ENCODE peak calls at places on chromosome 13, in four cellular contexts. D, J, R and H are unnamed samples. For H3K4me1, the result is how much of the 10 kb centered on the place peaks cover.

GRCh38 chr13:41995946-41996345 is 35.0 kb upstream of the VWA8 start:
- DNase-seq in D (peak), J (no peak), R (peak), H (no peak)

GRCh38 chr13:93244141-93244917 is 17.7 kb downstream of the GPC6 start:
- DNase-seq in D (no peak), J (no peak), R (no peak), H (no peak)

GRCh38 chr13:45396548-45397095 is 21.6 kb downstream of the SLC25A30 start:
- DNase-seq in D (no peak), J (no peak), R (no peak), H (no peak)

GRCh38 chr13:106919638-106920037 is 351.7 kb upstream of the ARGLU1 start:
- DNase-seq in D (no peak), J (no peak), R (no peak), H (no peak)

GRCh38 chr13:97113231-97114001 is 108.7 kb upstream of the MBNL2 start:
- DNase-seq in D (no peak), J (no peak), R (no peak), H (no peak)

GRCh38 chr13:26557393-26558073 is at the start of gene WASF3:
- DNase-seq in D (peak), J (peak), R (peak), H (peak)

GRCh38 chr13:34161829-34162544 is 344.0 kb downstream of the RFC3 start:
- DNase-seq in D (no peak), J (no peak), R (peak), H (peak)

GRCh38 chr13:108315273-108315672 is 45.8 kb downstream of the TNFSF13B start:
- DNase-seq in D (no peak), J (no peak), R (no peak), H (no peak)

GRCh38 chr13:60463787-60464186 is 66.8 kb downstream of the TDRD3 start:
- DNase-seq in D (no peak), J (no peak), R (no peak), H (no peak)

GRCh38 chr13:35283856-35284255 is 192.6 kb downstream of the MAB21L1 start:
- DNase-seq in D (no peak), J (no peak), R (peak), H (no peak)

GRCh38 chr13:34011552-34012085 is 193.7 kb downstream of the RFC3 start:
- DNase-seq in D (no peak), J (no peak), R (peak), H (no peak)

GRCh38 chr13:21608961-21609360 is 5.0 kb upstream of the MICU2 start:
- DNase-seq in D (no peak), J (no peak), R (no peak), H (no peak)

GRCh38 chr13:32443111-32443510 is 15.2 kb upstream of the N4BP2L1 start:
- DNase-seq in D (no peak), J (peak), R (peak), H (no peak)

GRCh38 chr13:112651750-112652511 is 37.9 kb upstream of the ATP11A start:
- DNase-seq in D (no peak), J (no peak), R (no peak), H (no peak)

GRCh38 chr13:25886438-25887214 is 165.2 kb downstream of the SHISA2 start:
- DNase-seq in D (no peak), J (no peak), R (no peak), H (peak)

GRCh38 chr13:35478384-35479222 is 2.1 kb upstream of the MAB21L1 start:
- DNase-seq in D (no peak), J (no peak), R (no peak), H (no peak)

GRCh38 chr13:112769615-112770014 is 79.8 kb downstream of the ATP11A start:
- DNase-seq in D (no peak), J (no peak), R (no peak), H (no peak)

GRCh38 chr13:63291701-63292100 is 1876.1 kb upstream of the PCDH20 start:
- DNase-seq in D (no peak), J (no peak), R (no peak), H (no peak)

GRCh38 chr13:62122434-62122833 is 706.8 kb upstream of the PCDH20 start:
- DNase-seq in D (no peak), J (no peak), R (no peak), H (no peak)

GRCh38 chr13:108268713-108269112 is 805 bp upstream of the TNFSF13B start:
- DNase-seq in D (no peak), J (no peak), R (no peak), H (no peak)

GRCh38 chr13:87975035-87975434 is 303.9 kb downstream of the SLITRK5 start:
- DNase-seq in D (no peak), J (no peak), R (no peak), H (no peak)

GRCh38 chr13:49444517-49445395 is 682 bp downstream of the SETDB2 start:
- DNase-seq in D (no peak), J (no peak), R (peak), H (peak)

GRCh38 chr13:62960723-62961122 is 1545.1 kb upstream of the PCDH20 start:
- DNase-seq in D (no peak), J (no peak), R (no peak), H (no peak)

GRCh38 chr13:60617863-60618733 is 221.1 kb downstream of the TDRD3 start:
- DNase-seq in D (no peak), J (no peak), R (peak), H (no peak)

GRCh38 chr13:36530050-36530789 is 97.9 kb downstream of the CCNA1 start:
- DNase-seq in D (no peak), J (no peak), R (no peak), H (no peak)

GRCh38 chr13:90070837-90071525 is 1276.5 kb upstream of the MIR17HG start:
- DNase-seq in D (no peak), J (no peak), R (peak), H (no peak)

GRCh38 chr13:113860579-113861432 is 3.1 kb downstream of the GAS6 start:
- DNase-seq in D (peak), J (no peak), R (no peak), H (no peak)

GRCh38 chr13:36712785-36713184 is 39.0 kb downstream of the SERTM1 start:
- DNase-seq in D (no peak), J (no peak), R (no peak), H (no peak)

GRCh38 chr13:34618654-34619053 is 323.4 kb upstream of the NBEA start:
- DNase-seq in D (no peak), J (no peak), R (no peak), H (no peak)

GRCh38 chr13:59247166-59247565 is 916.6 kb downstream of the DIAPH3 start:
- DNase-seq in D (no peak), J (no peak), R (no peak), H (no peak)

DNA sequence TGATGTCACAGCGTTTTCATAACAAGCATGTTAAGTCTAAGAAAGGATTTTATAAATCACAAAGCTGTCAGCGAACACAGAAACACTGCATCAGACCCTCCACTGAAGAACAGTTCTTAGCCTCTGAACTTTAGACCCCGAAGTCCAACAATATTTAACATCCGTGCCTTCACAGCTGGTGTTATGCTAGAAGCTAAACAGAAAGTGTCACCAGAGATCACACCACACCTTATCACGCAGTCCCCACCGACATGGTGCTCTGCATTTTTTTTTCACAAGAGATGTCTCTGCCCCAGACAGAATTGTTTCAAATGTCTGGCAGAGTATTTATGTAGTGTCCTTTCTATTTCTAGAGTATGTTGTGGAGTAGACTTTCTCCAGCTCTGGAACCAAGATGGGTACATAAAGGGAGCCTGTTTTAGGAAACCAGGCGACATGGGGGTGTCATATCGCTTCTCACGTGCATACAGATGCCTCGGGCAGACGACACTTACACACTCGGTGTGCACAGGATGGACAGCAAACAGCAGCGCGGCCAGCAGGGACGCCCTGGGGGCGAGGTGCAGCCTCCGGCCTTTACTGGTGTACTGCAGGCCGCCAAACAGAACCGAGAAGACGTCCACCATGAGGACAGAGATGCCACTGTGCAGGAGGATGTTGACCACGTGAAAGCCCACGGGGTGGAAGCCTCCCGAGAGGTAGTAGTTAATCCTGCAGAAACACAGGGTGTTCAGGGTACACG is 12.0 kb downstream of the TMTC4 start:
- DNase-seq in D (no peak), J (no peak), R (peak), H (no peak)
- H3K27ac ChIP-seq in D (no peak), J (no peak), R (no peak), H (no peak)

GRCh38 chr13:73803997-73804396 is 330.2 kb downstream of the KLF12 start:
- DNase-seq in D (no peak), J (no peak), R (no peak), H (no peak)

GRCh38 chr13:73810647-73811046 is 323.6 kb downstream of the KLF12 start:
- DNase-seq in D (no peak), J (no peak), R (no peak), H (no peak)

GRCh38 chr13:73809561-73809960 is 324.6 kb downstream of the KLF12 start:
- DNase-seq in D (no peak), J (no peak), R (no peak), H (no peak)
- TF ChIP-seq TCF7L2 in D (no peak), J (no peak), R (no peak), H (no peak)

GRCh38 chr13:51643114-51643881 is 59.0 kb downstream of the WDFY2 start:
- DNase-seq in D (no peak), J (no peak), R (peak), H (no peak)
- H3K4me1 ChIP-seq in D (under half), J (under half), R (half or more), H (under half)

DNA sequence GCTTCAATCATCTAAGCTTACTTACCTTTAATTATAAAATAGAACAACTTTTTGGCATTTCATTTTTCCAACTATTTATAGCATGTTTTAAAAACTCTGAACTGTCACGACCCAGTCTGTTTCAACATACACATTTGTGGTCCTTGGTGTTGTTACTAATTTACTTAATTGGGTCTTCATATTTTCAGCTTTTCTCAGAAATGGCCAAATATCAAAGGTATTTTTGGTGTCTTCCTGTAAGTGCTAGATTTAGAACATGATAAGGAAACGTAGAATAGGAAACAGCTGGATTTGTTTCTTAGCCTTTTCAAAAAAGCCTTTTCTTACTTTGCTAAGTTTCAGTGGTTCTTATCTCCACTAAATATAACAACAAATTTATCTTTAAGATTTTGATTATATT is 11.4 kb downstream of the LPAR6 start:
- DNase-seq in D (no peak), J (no peak), R (no peak), H (no peak)
- H3K27ac ChIP-seq in D (no peak), J (no peak), R (peak), H (peak)

DNA sequence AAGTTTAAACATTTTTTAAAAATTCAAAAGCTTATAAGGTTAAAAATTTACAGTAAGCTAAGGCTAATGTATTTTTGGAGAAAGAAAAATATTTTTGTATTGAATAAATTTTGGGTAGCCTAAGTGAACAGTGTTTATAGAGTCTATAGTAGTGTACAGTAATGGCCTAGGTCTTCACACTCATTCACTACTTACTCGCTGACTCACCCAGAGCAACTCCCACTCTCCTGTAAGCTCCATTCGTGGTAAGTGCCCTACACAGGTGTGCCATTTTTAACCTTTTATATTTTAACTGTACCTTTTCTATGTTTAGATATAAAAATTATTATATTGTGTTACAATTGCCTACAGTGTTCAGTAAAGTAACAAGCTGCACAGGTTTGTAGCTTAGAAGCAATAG is 96.6 kb upstream of the FREM2 start:
- DNase-seq in D (no peak), J (no peak), R (no peak), H (no peak)
- TF ChIP-seq TCF7L2 in D (no peak), J (no peak), R (no peak), H (no peak)

DNA sequence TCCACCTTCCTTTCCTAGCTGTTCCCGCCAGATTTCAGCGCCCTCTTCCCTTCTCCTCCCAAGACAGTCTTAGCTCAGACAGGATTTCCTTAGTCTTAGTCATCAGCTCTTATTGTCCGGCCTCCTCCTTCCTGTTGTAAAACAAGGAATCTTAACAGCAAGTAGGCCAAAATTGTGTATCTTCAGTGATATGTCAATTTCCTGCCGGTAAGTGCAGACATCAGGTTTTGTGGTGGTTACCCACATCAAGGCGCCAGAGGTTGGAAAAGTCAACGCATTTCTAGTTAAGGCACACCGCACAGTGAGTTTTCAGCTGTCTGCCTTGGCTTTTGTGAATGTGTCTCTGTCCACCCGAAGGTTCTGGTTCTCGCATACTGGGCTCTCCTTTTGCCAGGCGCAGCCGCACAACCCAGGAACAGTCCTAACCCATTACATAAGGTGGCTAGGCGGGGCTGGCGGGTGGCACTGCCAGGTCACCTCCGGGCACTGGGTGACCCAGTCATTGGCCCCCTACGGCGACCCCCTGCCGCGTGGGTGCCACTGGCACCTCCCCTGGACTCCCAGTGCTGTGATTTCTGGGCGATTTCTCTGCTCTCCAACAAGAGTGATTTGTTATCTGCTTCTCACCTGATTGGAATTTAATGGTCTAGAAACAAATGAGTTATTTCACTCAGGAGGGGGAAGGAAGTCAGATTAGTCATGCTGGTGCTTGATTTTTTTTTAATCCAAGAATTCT is 12.9 kb downstream of the COL4A2 start:
- DNase-seq in D (no peak), J (peak), R (no peak), H (no peak)
- H3K4me1 ChIP-seq in D (under half), J (under half), R (under half), H (under half)

GRCh38 chr13:76383671-76384461 is 502.3 kb downstream of the KCTD12 start:
- DNase-seq in D (no peak), J (no peak), R (no peak), H (peak)
- H3K27ac ChIP-seq in D (no peak), J (no peak), R (no peak), H (no peak)

DNA sequence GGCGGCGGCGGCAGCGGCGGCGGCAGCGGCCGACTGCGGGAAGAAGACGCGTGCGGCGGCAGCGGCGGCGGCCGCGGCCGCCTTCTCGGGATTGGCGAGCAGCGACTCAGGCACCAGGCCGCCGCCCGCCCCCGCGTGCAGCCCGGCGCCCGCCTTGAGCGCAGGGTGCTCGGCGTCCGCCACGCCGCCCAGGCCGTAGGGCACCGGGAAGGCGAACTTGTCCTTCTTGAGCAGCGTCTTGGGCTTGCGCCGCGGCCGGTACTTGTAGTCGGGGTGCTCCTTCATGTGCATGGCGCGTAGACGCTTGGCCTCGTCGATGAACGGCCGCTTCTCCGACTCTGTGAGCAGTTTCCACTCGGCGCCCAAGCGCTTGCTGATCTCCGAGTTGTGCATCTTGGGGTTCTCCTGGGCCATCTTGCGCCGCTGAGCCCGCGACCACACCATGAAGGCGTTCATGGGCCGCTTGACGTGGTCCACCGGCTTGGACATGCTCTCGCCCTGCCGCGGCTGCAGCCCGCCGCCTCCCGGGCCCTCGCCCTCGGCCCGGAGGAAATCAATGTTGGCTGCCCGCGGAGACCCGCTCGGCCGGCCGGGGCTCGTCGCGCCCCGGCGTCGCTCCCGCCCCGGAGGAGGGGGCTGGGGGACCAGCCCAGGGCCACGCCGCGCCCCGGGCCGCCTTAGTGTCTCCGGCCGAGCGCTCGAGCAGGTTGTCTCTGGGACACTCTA is 621 bp downstream of the SOX21 start:
- DNase-seq in D (peak), J (no peak), R (no peak), H (no peak)
- TF ChIP-seq TCF7L2 in D (no peak), J (no peak), R (no peak), H (no peak)

DNA sequence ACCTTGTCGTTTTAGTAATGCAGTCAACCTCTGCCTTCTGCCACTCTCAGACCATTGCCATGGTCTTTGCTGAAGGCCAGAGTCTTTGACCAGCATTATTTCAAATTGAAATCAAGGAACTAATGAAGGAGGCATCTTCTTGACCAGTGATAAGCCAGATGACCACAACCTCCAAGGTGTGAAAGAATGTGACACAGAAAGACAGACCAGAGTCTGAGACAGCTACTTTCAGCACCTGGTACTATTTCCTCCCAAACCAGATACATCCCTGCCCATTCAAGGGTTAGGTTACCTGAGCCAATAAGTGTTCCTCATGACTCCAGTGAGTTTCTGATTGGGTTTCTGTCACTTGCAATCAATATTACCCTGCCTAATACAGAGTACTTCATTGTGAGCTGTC is 20.3 kb upstream of the RNASEH2B start:
- DNase-seq in D (no peak), J (no peak), R (no peak), H (no peak)
- H3K4me1 ChIP-seq in D (under half), J (under half), R (under half), H (under half)

GRCh38 chr13:110554227-110554836 is 7.2 kb downstream of the RAB20 start:
- DNase-seq in D (no peak), J (no peak), R (no peak), H (no peak)
- H3K27ac ChIP-seq in D (no peak), J (no peak), R (no peak), H (no peak)